ENCODE peak calls at places on chromosome 5, in four cellular contexts. W is heart left ventricle, L is neuronal stem cell, V is foreskin fibroblast. E is an unnamed sample.

GRCh38 chr5:130795037-130795436 is 370.0 kb downstream of the HINT1 start:
- DNase-seq in L (no peak), W (no peak), V (no peak), E (no peak)

GRCh38 chr5:106020889-106021288 is 1649.8 kb downstream of the EFNA5 start:
- DNase-seq in W (no peak), L (no peak), V (no peak), E (no peak)

GRCh38 chr5:14490309-14490711 is 91.3 kb upstream of the OTULINL start:
- DNase-seq in W (no peak), V (peak; percentile 40), L (no peak), E (no peak)

GRCh38 chr5:128264567-128264966 is 181.0 kb downstream of the SLC12A2 start:
- DNase-seq in W (no peak), V (no peak), L (no peak), E (no peak)

GRCh38 chr5:103333376-103333775 is 74.8 kb downstream of the MACIR start:
- DNase-seq in V (no peak), W (no peak), L (no peak), E (no peak)

GRCh38 chr5:90142531-90142930 is 267.0 kb downstream of the CETN3 start:
- DNase-seq in L (no peak), V (no peak), W (no peak), E (no peak)

GRCh38 chr5:147040856-147041255 is 162.3 kb upstream of the PPP2R2B start:
- DNase-seq in L (no peak), W (no peak), V (no peak), E (no peak)

GRCh38 chr5:17395516-17395915 is 102.5 kb upstream of the TAF11L2 start:
- DNase-seq in W (no peak), V (no peak), L (no peak), E (no peak)

GRCh38 chr5:57618767-57619381 is 136.3 kb upstream of the ACTBL2 start:
- DNase-seq in L (no peak), V (no peak), W (no peak), E (no peak)

GRCh38 chr5:113230711-113231652 is 203.8 kb downstream of the TSSK1B start:
- DNase-seq in V (no peak), W (no peak), L (no peak), E (no peak)

GRCh38 chr5:149150457-149150856 is 9.2 kb downstream of the ABLIM3 start:
- DNase-seq in V (no peak), L (no peak), W (no peak), E (no peak)

GRCh38 chr5:107670927-107671741 is at the start of gene EFNA5:
- DNase-seq in W (peak; percentile 65), V (peak; percentile 44), L (no peak), E (no peak)

GRCh38 chr5:171714286-171714685 is 71.3 kb upstream of the SMIM23 start:
- DNase-seq in L (no peak), W (no peak), V (no peak), E (no peak)

GRCh38 chr5:124289641-124290201 is 456.7 kb downstream of the ZNF608 start:
- DNase-seq in W (no peak), L (no peak), V (no peak), E (no peak)

GRCh38 chr5:97276721-97277120 is 93.7 kb upstream of the RIOK2 start:
- DNase-seq in W (no peak), V (no peak), L (no peak), E (no peak)

DNA sequence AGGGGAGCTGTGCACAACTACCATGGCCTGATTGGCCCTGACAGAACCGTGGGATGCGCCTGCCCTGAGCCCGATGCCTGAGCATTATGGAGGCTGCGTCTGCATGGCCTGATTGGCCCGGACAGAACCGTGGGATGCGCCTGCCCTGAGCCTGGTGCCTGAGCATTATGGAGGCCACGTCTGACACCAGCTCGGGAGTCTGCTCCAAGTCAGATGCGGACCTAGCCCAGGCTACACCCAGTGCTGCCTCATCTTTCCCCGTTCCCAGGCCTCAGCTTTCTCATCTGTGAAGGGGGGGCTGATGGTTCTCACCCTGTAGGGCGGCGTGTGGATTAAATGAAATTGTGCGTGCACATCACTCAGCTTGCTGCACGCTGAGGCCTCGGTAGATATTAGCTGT is 7.3 kb downstream of the CEP72 start:
- DNase-seq in W (no peak), L (no peak), V (no peak), E (no peak)
- H3K4me3 ChIP-seq in W (no peak overlapping the region), L (no peak overlapping the region), V (no peak overlapping the region), E (no peak overlapping the region)

DNA sequence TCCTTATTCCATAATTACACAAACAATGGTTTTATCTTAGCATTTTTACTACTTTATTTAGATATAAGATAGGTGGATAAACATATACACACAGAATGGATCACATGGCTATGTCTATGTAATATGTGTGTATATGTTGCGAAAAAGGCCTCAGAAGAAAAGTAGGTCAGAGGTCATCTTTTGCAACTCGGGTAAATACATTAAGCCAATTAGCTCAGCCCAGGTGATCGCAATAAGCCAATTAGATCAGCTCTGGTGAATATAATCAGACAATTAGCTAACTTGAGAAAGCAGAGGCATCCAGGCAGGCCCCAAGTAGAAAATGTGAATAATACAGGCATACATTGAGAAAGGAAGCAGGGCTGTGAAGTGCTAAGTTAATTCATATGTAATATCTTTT is 24.3 kb downstream of the SLCO4C1 start:
- DNase-seq in L (peak; percentile 11), W (no peak), V (no peak), E (no peak)
- H3K4me3 ChIP-seq in L (no peak overlapping the region), W (no peak overlapping the region), V (no peak overlapping the region), E (no peak overlapping the region)

GRCh38 chr5:141362719-141363118 is 1.2 kb upstream of the PCDHGA5 start:
- DNase-seq in V (no peak), L (no peak), W (no peak), E (no peak)

GRCh38 chr5:141360685-141361084 is 891 bp downstream of the PCDHGB2 start:
- DNase-seq in L (no peak), V (no peak), W (no peak), E (no peak)

GRCh38 chr5:141359790-141360426 is at the start of gene PCDHGB2:
- DNase-seq in W (no peak), V (peak; percentile 36), L (no peak), E (no peak)

GRCh38 chr5:141366016-141366896 is 2.3 kb downstream of the PCDHGA5 start:
- DNase-seq in V (no peak), W (no peak), L (no peak), E (no peak)

DNA sequence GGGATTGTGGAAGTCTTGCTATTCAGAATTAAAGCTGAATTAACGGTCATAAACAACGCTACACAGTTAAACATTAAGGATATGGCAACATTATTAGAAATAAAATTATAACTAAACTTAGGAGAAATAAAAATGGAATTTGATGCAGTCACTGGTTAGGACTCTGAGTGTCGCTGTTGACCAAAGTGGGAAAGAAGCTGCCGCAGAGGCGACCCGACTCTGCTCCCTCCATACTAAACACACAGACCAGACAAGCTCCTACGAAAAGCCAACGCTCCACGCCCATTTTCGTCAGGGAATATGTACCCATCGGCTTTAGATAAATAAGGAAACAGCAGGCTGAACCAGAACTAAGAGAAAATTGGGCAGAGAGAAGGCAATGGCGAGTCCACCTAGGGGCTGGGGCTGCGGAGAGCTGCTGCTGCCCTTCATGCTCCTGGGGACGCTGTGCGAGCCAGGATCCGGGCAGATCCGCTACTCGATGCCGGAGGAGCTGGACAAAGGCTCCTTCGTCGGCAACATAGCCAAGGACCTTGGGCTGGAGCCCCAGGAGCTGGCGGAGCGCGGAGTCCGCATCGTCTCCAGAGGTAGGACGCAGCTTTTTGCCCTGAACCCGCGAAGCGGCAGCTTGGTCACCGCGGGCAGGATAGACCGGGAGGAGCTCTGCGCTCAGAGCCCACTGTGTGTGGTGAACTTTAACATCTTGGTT is at the start of gene PCDHGA5:
- DNase-seq in V (no peak), L (no peak), W (no peak), E (no peak)
- H3K4me3 ChIP-seq in V (peak within 1 kb of the TSS; percentile 33), L (no peak within 1 kb of the TSS), W (peak within 1 kb of the TSS; percentile 25), E (peak within 1 kb of the TSS; percentile 27)

GRCh38 chr5:1930501-1930879 is 47.8 kb upstream of the IRX4 start:
- DNase-seq in L (no peak), V (no peak), W (no peak), E (no peak)
- H3K4me3 ChIP-seq in L (peak overlapping the region; percentile 81), V (no peak overlapping the region), W (peak overlapping the region; percentile 61), E (no peak overlapping the region)

GRCh38 chr5:83469075-83469474 is 2.5 kb upstream of the VCAN start:
- DNase-seq in L (no peak), W (no peak), V (no peak), E (no peak)

GRCh38 chr5:83471405-83472212 is at the start of gene VCAN:
- DNase-seq in W (peak; percentile 69), V (peak; percentile 76), L (peak; percentile 67), E (peak; percentile 76)

GRCh38 chr5:83472213-83472507 is 616 bp downstream of the VCAN start:
- DNase-seq in V (no peak), W (no peak), L (no peak), E (no peak)

GRCh38 chr5:83470920-83471404 is 582 bp upstream of the VCAN start:
- DNase-seq in V (no peak), L (no peak), W (no peak), E (no peak)

DNA sequence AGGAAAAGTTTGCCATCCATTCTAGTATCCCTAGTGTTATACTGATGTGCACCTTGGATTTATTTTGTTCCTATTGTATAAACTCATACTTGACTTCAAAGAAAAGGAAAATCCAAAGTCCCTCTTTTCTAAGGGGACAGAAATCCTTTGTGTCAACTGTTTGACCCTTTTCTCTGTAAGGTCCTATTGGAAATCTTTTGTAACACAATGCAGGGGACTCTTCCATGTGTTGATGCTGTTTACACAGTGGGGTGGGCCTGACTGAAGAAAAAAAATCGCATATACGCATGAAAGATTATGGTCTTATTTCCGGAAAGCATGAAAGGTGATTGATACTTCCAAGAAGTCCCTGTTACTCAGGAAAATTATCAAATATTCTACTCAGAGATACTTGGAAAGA is 1.0 kb upstream of the VCAN start:
- DNase-seq in L (no peak), V (no peak), W (no peak), E (no peak)
- H3K4me3 ChIP-seq in L (no peak overlapping the region), V (peak overlapping the region; percentile 83), W (peak overlapping the region; percentile 66), E (no peak overlapping the region)

GRCh38 chr5:159971038-159971437 is 37.9 kb upstream of the TTC1 start:
- DNase-seq in L (no peak), W (no peak), V (peak; percentile 42), E (no peak)

GRCh38 chr5:159971931-159972461 is 36.9 kb upstream of the TTC1 start:
- DNase-seq in L (no peak), W (no peak), V (no peak), E (no peak)

GRCh38 chr5:159972538-159973362 is 36.2 kb upstream of the TTC1 start:
- DNase-seq in W (no peak), L (no peak), V (no peak), E (no peak)

GRCh38 chr5:159969966-159970365 is 39.0 kb upstream of the TTC1 start:
- DNase-seq in V (no peak), L (no peak), W (no peak), E (no peak)

DNA sequence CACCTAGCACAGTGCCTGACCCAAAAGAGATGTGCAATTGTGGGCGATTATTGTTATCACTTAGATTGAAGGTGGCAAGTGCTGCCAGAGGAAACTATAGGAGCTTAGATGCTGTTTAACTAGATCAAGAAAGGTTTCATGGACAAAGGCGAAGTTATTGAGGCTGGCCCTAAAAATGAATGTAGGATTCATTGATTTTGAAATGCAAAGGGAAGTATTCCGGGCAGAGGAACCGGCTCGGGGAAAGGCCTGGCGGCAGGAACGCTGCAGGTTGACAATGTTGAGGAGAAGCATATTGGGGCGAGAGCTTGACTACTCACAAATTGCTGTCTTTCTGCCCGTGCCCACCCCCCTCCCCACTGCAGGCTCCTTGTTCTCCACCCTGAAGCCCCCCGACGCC is 37.4 kb upstream of the TTC1 start:
- DNase-seq in L (no peak), V (no peak), W (no peak), E (no peak)
- H3K4me3 ChIP-seq in L (peak overlapping the region; percentile 73), V (no peak overlapping the region), W (peak overlapping the region; percentile 50), E (peak overlapping the region; percentile 34)